ENCODE peak calls at places on chromosome 22, in nine cellular contexts. Q is HepG2, X is mammary epithelial cell, I is HCT116, U is neural progenitor cell, O is fibroblast of lung, T is IMR-90, A is SK-N-SH, E is MM.1S. K is an unnamed sample.

GRCh38 chr22:50269573-50270301 is 443 bp downstream of the MAPK11 start:
- DNase-seq in X (no peak), E (no peak), I (no peak), T (peak; percentile 31), Q (no peak), A (peak; percentile 90), O (peak; percentile 67), U (no peak), K (no peak)

GRCh38 chr22:27810566-27810965 is 9.0 kb upstream of the MN1 start:
- DNase-seq in O (peak; percentile 79), U (peak; percentile 42), A (no peak), Q (peak; percentile 40), X (no peak), E (no peak), T (peak; percentile 68), I (no peak), K (no peak)

GRCh38 chr22:22771696-22772377 is 115.8 kb upstream of the IGLL5 start:
- DNase-seq in X (no peak), T (no peak), E (no peak), U (no peak), I (no peak), Q (no peak), O (no peak), A (no peak), K (no peak)

GRCh38 chr22:50702261-50702671 is 29.6 kb downstream of the SHANK3 start:
- DNase-seq in O (no peak), U (no peak), I (no peak), A (no peak), T (no peak), Q (no peak), X (no peak), E (peak; percentile 25), K (no peak)

GRCh38 chr22:50630376-50630775 is 2.4 kb upstream of the ARSA start:
- DNase-seq in X (no peak), U (no peak), E (no peak), Q (no peak), T (no peak), A (no peak), O (peak; percentile 13), I (no peak), K (no peak)

GRCh38 chr22:48536691-48537591 is 1290.7 kb downstream of the BRD1 start:
- DNase-seq in I (no peak), A (no peak), X (no peak), T (no peak), U (no peak), O (peak; percentile 20), E (no peak), Q (no peak), K (no peak)

GRCh38 chr22:36462475-36462790 is 19.0 kb downstream of the TXN2 start:
- DNase-seq in O (no peak), T (no peak), A (no peak), U (no peak), E (no peak), I (no peak), Q (no peak), X (no peak), K (no peak)

GRCh38 chr22:17349172-17349571 is 20.1 kb upstream of the CECR2 start:
- DNase-seq in A (no peak), I (no peak), T (no peak), E (no peak), U (no peak), X (no peak), O (no peak), Q (no peak), K (no peak)

GRCh38 chr22:48090332-48090672 is 1327.9 kb downstream of the TBC1D22A start:
- DNase-seq in U (no peak), A (no peak), I (no peak), E (no peak), X (no peak), Q (no peak), T (no peak), O (no peak), K (no peak)

GRCh38 chr22:28594784-28595324 is 84.8 kb downstream of the TTC28 start:
- DNase-seq in T (peak; percentile 77), Q (peak; percentile 54), X (peak; percentile 34), E (peak; percentile 66), A (peak; percentile 60), O (peak; percentile 62), I (peak; percentile 35), U (peak; percentile 74), K (peak; percentile 16)

GRCh38 chr22:21102659-21103267 is 57.0 kb downstream of the LRRC74B start:
- DNase-seq in Q (peak; percentile 73), A (peak; percentile 88), T (peak; percentile 37), I (peak; percentile 71), U (peak; percentile 90), E (peak; percentile 76), X (peak; percentile 31), O (peak; percentile 52), K (peak; percentile 74)

GRCh38 chr22:23128269-23129108 is 13.3 kb downstream of the RSPH14 start:
- DNase-seq in T (peak; percentile 84), I (peak; percentile 59), X (peak; percentile 47), O (peak; percentile 74), Q (peak; percentile 59), U (peak; percentile 91), A (peak; percentile 90), E (peak; percentile 69), K (peak; percentile 55)

GRCh38 chr22:35634981-35635540 is 13.2 kb upstream of the APOL6 start:
- DNase-seq in O (peak; percentile 26), E (no peak), U (no peak), T (peak; percentile 8), X (no peak), A (no peak), Q (no peak), I (no peak), K (no peak)

DNA sequence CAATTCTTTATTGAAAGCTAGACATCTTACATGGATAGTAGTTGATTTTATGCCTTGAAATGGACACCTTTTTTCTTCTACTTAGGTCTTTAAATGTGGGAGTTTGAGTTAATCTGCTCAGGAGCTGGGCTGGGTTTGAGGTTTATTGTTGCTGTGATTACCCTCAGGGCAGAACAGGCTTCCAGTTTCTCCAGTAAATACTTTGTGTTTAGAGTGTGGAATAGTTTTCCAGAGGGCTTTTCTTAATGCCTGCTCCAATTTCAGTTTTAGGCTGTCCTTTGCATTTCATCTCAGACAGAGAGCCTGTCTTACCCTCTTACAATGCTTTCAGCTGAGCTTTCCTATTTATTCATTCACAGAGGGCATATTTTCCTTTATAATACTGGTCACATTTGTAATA is 69.9 kb upstream of the ADORA2A start:
- DNase-seq in I (no peak), T (peak; percentile 7), O (no peak), E (no peak), X (no peak), Q (no peak), U (peak; percentile 21), A (no peak), K (no peak)
- H3K36me3 ChIP-seq in I (peaks cover 31% of the 10 kb centered on the region), T (peaks cover 22% of the 10 kb centered on the region), O (no peaks in the 10 kb centered on the region), E (peaks cover 3% of the 10 kb centered on the region), X (peaks cover 6% of the 10 kb centered on the region), Q (peaks cover 4% of the 10 kb centered on the region), U (peaks cover 10% of the 10 kb centered on the region), A (peaks cover 70% of the 10 kb centered on the region), K (peaks cover 59% of the 10 kb centered on the region)

DNA sequence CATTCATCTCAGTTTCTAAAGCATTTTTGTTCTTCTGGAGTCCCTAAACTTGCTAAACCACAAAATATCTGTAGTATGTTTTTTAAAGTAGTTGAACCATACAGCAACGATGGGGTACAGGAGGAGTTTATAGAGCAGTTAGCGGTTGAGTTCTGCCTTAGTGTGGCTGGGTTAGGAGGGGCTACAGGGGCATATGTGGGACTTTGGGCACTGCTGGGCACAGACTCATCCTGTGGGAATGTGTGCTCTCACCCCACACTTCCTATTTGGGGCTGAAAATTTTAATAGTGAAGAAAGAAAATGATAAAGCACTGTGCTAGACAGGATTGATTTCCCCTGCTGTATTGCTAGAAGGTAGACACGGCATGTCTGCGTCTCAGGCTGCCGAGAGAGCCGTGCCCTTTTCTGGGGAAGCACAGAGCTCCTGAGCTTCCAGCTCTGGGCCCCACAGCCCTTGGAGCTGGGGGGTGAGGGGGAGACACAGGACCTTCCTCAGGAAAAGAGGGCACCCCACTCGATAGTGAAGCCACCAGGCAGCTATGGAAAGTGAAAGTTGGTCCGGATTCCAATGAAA is 81.3 kb upstream of the PPARA start:
- DNase-seq in A (no peak), X (peak; percentile 78), T (peak; percentile 49), U (no peak), Q (no peak), O (peak; percentile 87), I (no peak), E (no peak), K (no peak)
- H3K9ac ChIP-seq in A (peak overlapping the region; percentile 99), X (peak overlapping the region; percentile 95), T (peak overlapping the region; percentile 95), U (no peak overlapping the region), Q (no peak overlapping the region), O (peak overlapping the region; percentile 96), I (peak overlapping the region; percentile 83), E (no peak overlapping the region), K (no peak overlapping the region)

GRCh38 chr22:30925667-30926066 is 42.9 kb downstream of the MORC2 start:
- DNase-seq in O (no peak), Q (no peak), X (no peak), U (no peak), T (no peak), I (no peak), E (no peak), A (no peak), K (no peak)

GRCh38 chr22:30921108-30921507 is 47.5 kb downstream of the MORC2 start:
- DNase-seq in E (no peak), I (no peak), Q (no peak), U (no peak), X (peak; percentile 77), A (peak; percentile 26), T (no peak), O (no peak), K (no peak)

GRCh38 chr22:30922151-30922611 is 46.4 kb downstream of the MORC2 start:
- DNase-seq in T (peak; percentile 27), O (peak; percentile 25), I (no peak), U (peak; percentile 25), Q (no peak), E (no peak), A (peak; percentile 70), X (peak; percentile 33), K (no peak)

GRCh38 chr22:30920407-30920806 is 48.2 kb downstream of the MORC2 start:
- DNase-seq in X (peak; percentile 52), E (peak; percentile 72), T (peak; percentile 59), A (peak; percentile 84), U (peak; percentile 85), I (peak; percentile 32), Q (peak; percentile 32), O (peak; percentile 43), K (peak; percentile 50)

DNA sequence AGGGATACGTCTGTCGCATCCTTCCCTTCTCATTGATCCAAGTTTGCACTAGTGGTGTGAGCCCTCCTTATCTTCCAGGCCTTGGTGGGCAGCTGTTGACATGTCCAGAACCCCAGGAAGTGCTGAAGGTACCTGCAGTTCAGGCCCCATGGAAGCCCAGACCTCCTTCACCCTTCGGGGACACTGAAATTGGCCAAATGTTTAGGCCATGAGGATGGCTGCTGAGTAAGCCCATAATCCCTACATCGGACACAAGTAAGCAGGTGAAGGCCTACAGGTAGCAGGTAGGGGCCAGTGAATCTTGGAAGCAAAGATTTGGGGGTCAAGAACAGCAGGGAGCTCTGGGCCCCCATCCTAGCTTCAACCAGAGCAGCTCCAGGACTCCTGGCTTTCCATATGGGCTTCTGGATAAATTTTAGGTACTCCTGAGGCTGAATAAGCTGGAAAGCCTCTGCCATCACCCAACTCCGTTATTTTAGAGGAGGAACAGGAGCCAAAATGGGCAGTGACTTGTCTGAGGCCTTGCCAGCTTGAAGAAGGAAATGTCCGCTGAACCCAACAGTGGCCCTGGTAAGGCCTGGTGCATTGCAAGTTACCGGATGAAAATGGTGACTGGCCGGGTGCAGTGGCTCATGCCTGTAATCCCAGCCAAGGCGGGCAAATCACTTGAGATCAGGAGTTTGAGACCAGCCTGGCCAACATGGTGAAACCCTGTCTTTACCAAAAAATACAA is 45.2 kb downstream of the MORC2 start:
- DNase-seq in T (no peak), O (no peak), U (no peak), X (no peak), Q (no peak), A (no peak), I (no peak), E (no peak), K (no peak)
- H3K36me3 ChIP-seq in T (peaks cover 33% of the 10 kb centered on the region), O (peaks cover 12% of the 10 kb centered on the region), U (no peaks in the 10 kb centered on the region), X (peaks cover 4% of the 10 kb centered on the region), Q (peaks cover 17% of the 10 kb centered on the region), A (peaks cover 9% of the 10 kb centered on the region), I (peaks cover 10% of the 10 kb centered on the region), E (no peaks in the 10 kb centered on the region), K (peaks cover 49% of the 10 kb centered on the region)

GRCh38 chr22:42581762-42582716 is 28.3 kb downstream of the SERHL2 start:
- DNase-seq in Q (peak; percentile 41), X (peak; percentile 58), E (peak; percentile 75), T (peak; percentile 59), I (peak; percentile 21), A (peak; percentile 87), O (peak; percentile 67), U (peak; percentile 87), K (peak; percentile 38)
- H3K9ac ChIP-seq in Q (peak overlapping the region; percentile 85), X (peak overlapping the region; percentile 53), E (peak overlapping the region; percentile 78), T (peak overlapping the region; percentile 59), I (peak overlapping the region; percentile 89), A (peak overlapping the region; percentile 61), O (peak overlapping the region; percentile 71), U (peak overlapping the region; percentile 69), K (peak overlapping the region; percentile 93)